ENCODE peak calls at places on chromosomes 12 and 14, in six cellular contexts. R is GM23338, V is hepatocyte, J is GM23248, O is neural progenitor cell, Z is PC-3. C is an unnamed sample. For H3K4me1, the result is how much of the 10 kb centered on the place peaks cover.

GRCh38 chr14:74517731-74518130 is 24.2 kb downstream of the ISCA2 start:
- DNase-seq in R (no peak), V (no peak), J (no peak), O (no peak), Z (no peak), C (no peak)

GRCh38 chr12:25840678-25841077 is 117.8 kb upstream of the RASSF8 start:
- DNase-seq in R (no peak), V (no peak), J (peak), O (no peak), Z (no peak), C (no peak)

GRCh38 chr12:78959556-78959955 is 95.0 kb downstream of the SYT1 start:
- DNase-seq in R (no peak), V (no peak), J (peak), O (no peak), Z (no peak), C (no peak)

GRCh38 chr12:31485570-31485969 is 105.4 kb downstream of the DENND5B start:
- DNase-seq in R (no peak), V (no peak), J (no peak), O (no peak), Z (no peak), C (no peak)

GRCh38 chr12:72774023-72774422 is 501.9 kb downstream of the TRHDE start:
- DNase-seq in R (no peak), V (no peak), J (no peak), O (no peak), Z (no peak), C (no peak)

GRCh38 chr14:22667881-22668280 is 23.7 kb upstream of the OR6J1 start:
- DNase-seq in R (no peak), V (no peak), J (peak), O (no peak), Z (no peak), C (no peak)

GRCh38 chr14:91303091-91303923 is 58.8 kb upstream of the GPR68 start:
- DNase-seq in R (peak), V (no peak), J (peak), O (peak), Z (peak), C (peak)

GRCh38 chr12:120331390-120331789 is 3.8 kb upstream of the PLA2G1B start:
- DNase-seq in R (no peak), V (no peak), J (no peak), O (no peak), Z (no peak), C (no peak)

GRCh38 chr12:106760184-106760531 is 14.3 kb upstream of the RIC8B start:
- DNase-seq in R (peak), V (no peak), J (no peak), O (peak), Z (no peak), C (peak)

GRCh38 chr12:104951759-104952509 is 6.2 kb downstream of the SLC41A2 start:
- DNase-seq in R (no peak), V (no peak), J (peak), O (no peak), Z (peak), C (no peak)

GRCh38 chr14:94540031-94540794 is 21.0 kb upstream of the SERPINA4 start:
- DNase-seq in R (no peak), V (no peak), J (peak), O (peak), Z (no peak), C (no peak)

GRCh38 chr14:24335461-24336146 is 733 bp upstream of the ADCY4 start:
- DNase-seq in R (peak), V (no peak), J (no peak), O (no peak), Z (no peak), C (no peak)

GRCh38 chr14:103185051-103186027 is 62.1 kb downstream of the TNFAIP2 start:
- DNase-seq in R (peak), V (peak), J (peak), O (peak), Z (peak), C (peak)

GRCh38 chr12:14111230-14111865 is 129.9 kb upstream of the GRIN2B start:
- DNase-seq in R (peak), V (peak), J (no peak), O (peak), Z (peak), C (peak)

GRCh38 chr12:31482816-31483215 is 108.1 kb downstream of the DENND5B start:
- DNase-seq in R (no peak), V (no peak), J (peak), O (no peak), Z (no peak), C (no peak)

GRCh38 chr14:29262979-29263378 is 496.4 kb downstream of the FOXG1 start:
- DNase-seq in R (no peak), V (no peak), J (peak), O (no peak), Z (peak), C (no peak)

GRCh38 chr12:109461049-109461845 is 15.9 kb downstream of the KCTD10 start:
- DNase-seq in R (no peak), V (peak), J (peak), O (no peak), Z (peak), C (peak)

GRCh38 chr12:79547735-79548347 is 142.9 kb downstream of the PAWR start:
- DNase-seq in R (peak), V (peak), J (peak), O (peak), Z (peak), C (peak)

GRCh38 chr12:100043657-100044056 is 58.9 kb upstream of the ANKS1B start:
- DNase-seq in R (no peak), V (no peak), J (peak), O (no peak), Z (peak), C (no peak)

GRCh38 chr12:42859612-42860011 is 270.1 kb upstream of the PRICKLE1 start:
- DNase-seq in R (no peak), V (no peak), J (no peak), O (no peak), Z (no peak), C (no peak)

GRCh38 chr12:53781218-53781801 is 29.5 kb upstream of the CISTR start:
- DNase-seq in R (peak), V (no peak), J (no peak), O (no peak), Z (no peak), C (no peak)

GRCh38 chr12:62785941-62786559 is 148.9 kb downstream of the PPM1H start:
- DNase-seq in R (no peak), V (peak), J (peak), O (no peak), Z (peak), C (no peak)

GRCh38 chr12:49937639-49938300 is 12.8 kb upstream of the AQP2 start:
- DNase-seq in R (no peak), V (no peak), J (no peak), O (no peak), Z (no peak), C (no peak)

GRCh38 chr14:96100171-96101064 is 61.3 kb downstream of the C14orf132 start:
- DNase-seq in R (peak), V (peak), J (peak), O (peak), Z (peak), C (peak)

GRCh38 chr14:35818346-35819115 is 7.6 kb upstream of the BRMS1L start:
- DNase-seq in R (peak), V (peak), J (peak), O (peak), Z (peak), C (peak)

GRCh38 chr12:26810330-26810729 is 22.7 kb downstream of the ITPR2 start:
- DNase-seq in R (peak), V (peak), J (peak), O (peak), Z (no peak), C (no peak)

GRCh38 chr12:57214398-57214781 is 2.2 kb upstream of the NXPH4 start:
- DNase-seq in R (peak), V (peak), J (peak), O (peak), Z (peak), C (peak)
- H3K4me1 ChIP-seq in R (under half), V (under half), J (under half), O (under half), Z (under half), C (half or more)

DNA sequence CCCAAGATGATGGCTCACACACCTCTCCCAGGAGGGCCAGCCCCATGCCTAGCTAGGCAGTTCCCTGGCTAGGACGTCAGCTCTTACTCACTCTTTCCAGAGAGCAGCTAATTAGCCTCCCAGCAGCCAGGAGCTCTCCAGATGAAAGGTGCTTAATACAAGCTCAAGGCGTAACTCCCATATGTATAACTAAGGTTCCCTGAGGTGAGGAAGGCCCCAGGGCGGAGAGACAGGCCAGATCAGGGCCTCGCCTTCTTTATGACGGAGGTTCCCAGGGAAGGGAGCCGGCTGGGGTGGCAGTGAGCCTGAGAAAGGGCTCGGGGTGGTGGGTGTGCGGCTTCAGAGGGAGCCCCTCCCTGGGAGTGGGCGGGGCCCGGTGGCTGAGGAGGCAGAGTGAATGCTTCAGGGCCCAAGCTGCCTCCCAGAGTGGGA is 26.4 kb upstream of the ZFP36L1 start:
- DNase-seq in R (peak), V (peak), J (peak), O (peak), Z (no peak), C (no peak)
- TF ChIP-seq EZH2phosphoT487 in R (no peak), V (no peak), J (no peak), O (no peak), Z (no peak), C (no peak)

GRCh38 chr14:99550387-99550992 is 53.5 kb downstream of the CCDC85C start:
- DNase-seq in R (no peak), V (no peak), J (no peak), O (no peak), Z (no peak), C (no peak)

GRCh38 chr14:99546230-99546879 is 57.7 kb downstream of the CCDC85C start:
- DNase-seq in R (no peak), V (no peak), J (no peak), O (peak), Z (no peak), C (no peak)

GRCh38 chr14:99548871-99549270 is 55.1 kb downstream of the CCDC85C start:
- DNase-seq in R (no peak), V (no peak), J (no peak), O (no peak), Z (no peak), C (no peak)

GRCh38 chr14:99549684-99550083 is 54.3 kb downstream of the CCDC85C start:
- DNase-seq in R (no peak), V (no peak), J (peak), O (no peak), Z (no peak), C (no peak)

GRCh38 chr14:99548285-99548684 is 55.7 kb downstream of the CCDC85C start:
- DNase-seq in R (no peak), V (no peak), J (no peak), O (no peak), Z (no peak), C (no peak)
- H3K4me1 ChIP-seq in R (under half), V (half or more), J (under half), O (half or more), Z (under half), C (under half)

GRCh38 chr12:52682381-52682660 is 2.1 kb upstream of the KRT1 start:
- DNase-seq in R (no peak), V (no peak), J (no peak), O (no peak), Z (no peak), C (no peak)

GRCh38 chr12:52682938-52683574 is 2.8 kb upstream of the KRT1 start:
- DNase-seq in R (no peak), V (no peak), J (no peak), O (no peak), Z (no peak), C (no peak)

GRCh38 chr12:52680363-52680762 is at the start of gene KRT1:
- DNase-seq in R (no peak), V (no peak), J (no peak), O (no peak), Z (no peak), C (no peak)

GRCh38 chr12:52679875-52680274 is 332 bp downstream of the KRT1 start:
- DNase-seq in R (no peak), V (no peak), J (no peak), O (no peak), Z (no peak), C (no peak)

GRCh38 chr12:52681551-52682380 is 1.6 kb upstream of the KRT1 start:
- DNase-seq in R (no peak), V (no peak), J (no peak), O (no peak), Z (no peak), C (no peak)
- TF ChIP-seq EZH2phosphoT487 in R (no peak), V (no peak), J (no peak), O (no peak), Z (no peak), C (no peak)

C was measured in OCI-LY7.